ENCODE peak calls at places on chromosomes 3 and 15, in six cellular contexts. One of them, this sample, is unnamed.

GRCh38 chr15:93042211-93042610 is 46.8 kb downstream of the RGMA start:
- DNase-seq in GM04503: no peak
- DNase-seq in fibroblast of the aortic adventitia: no peak
- DNase-seq in A549: no peak
- DNase-seq in heart left ventricle: no peak
- DNase-seq in astrocyte: no peak
- DNase-seq in this sample: no peak

GRCh38 chr3:61172684-61173083 is 78.6 kb downstream of the FHIT start:
- DNase-seq in GM04503: no peak
- DNase-seq in fibroblast of the aortic adventitia: no peak
- DNase-seq in A549: no peak
- DNase-seq in heart left ventricle: no peak
- DNase-seq in astrocyte: no peak
- DNase-seq in this sample: no peak

GRCh38 chr3:77815467-77815866 is 775.6 kb downstream of the ROBO2 start:
- DNase-seq in GM04503: no peak
- DNase-seq in fibroblast of the aortic adventitia: no peak
- DNase-seq in A549: peak
- DNase-seq in heart left ventricle: no peak
- DNase-seq in astrocyte: no peak
- DNase-seq in this sample: no peak

GRCh38 chr15:59295742-59296090 is 77.0 kb downstream of the MYO1E start:
- DNase-seq in GM04503: no peak
- DNase-seq in fibroblast of the aortic adventitia: no peak
- DNase-seq in A549: no peak
- DNase-seq in heart left ventricle: no peak
- DNase-seq in astrocyte: no peak
- DNase-seq in this sample: no peak

GRCh38 chr15:32743411-32744145 is 25.8 kb downstream of the GREM1 start:
- DNase-seq in GM04503: no peak
- DNase-seq in fibroblast of the aortic adventitia: peak
- DNase-seq in A549: no peak
- DNase-seq in heart left ventricle: no peak
- DNase-seq in astrocyte: no peak
- DNase-seq in this sample: no peak

GRCh38 chr3:188584958-188585689 is 431.2 kb downstream of the LPP start:
- DNase-seq in GM04503: no peak
- DNase-seq in fibroblast of the aortic adventitia: peak
- DNase-seq in A549: no peak
- DNase-seq in heart left ventricle: no peak
- DNase-seq in astrocyte: no peak
- DNase-seq in this sample: no peak

GRCh38 chr3:134985841-134986520 is 190.9 kb downstream of the EPHB1 start:
- DNase-seq in GM04503: no peak
- DNase-seq in fibroblast of the aortic adventitia: peak
- DNase-seq in A549: no peak
- DNase-seq in heart left ventricle: no peak
- DNase-seq in astrocyte: peak
- DNase-seq in this sample: no peak

GRCh38 chr3:159187706-159188105 is 385.9 kb downstream of the MFSD1 start:
- DNase-seq in GM04503: no peak
- DNase-seq in fibroblast of the aortic adventitia: no peak
- DNase-seq in A549: no peak
- DNase-seq in heart left ventricle: no peak
- DNase-seq in astrocyte: no peak
- DNase-seq in this sample: no peak

GRCh38 chr15:27592036-27592725 is 506.9 kb downstream of the OCA2 start:
- DNase-seq in GM04503: no peak
- DNase-seq in fibroblast of the aortic adventitia: no peak
- DNase-seq in A549: no peak
- DNase-seq in heart left ventricle: no peak
- DNase-seq in astrocyte: peak
- DNase-seq in this sample: no peak

GRCh38 chr3:187836848-187837770 is 91.8 kb upstream of the BCL6 start:
- DNase-seq in GM04503: peak
- DNase-seq in fibroblast of the aortic adventitia: peak
- DNase-seq in A549: no peak
- DNase-seq in heart left ventricle: no peak
- DNase-seq in astrocyte: peak
- DNase-seq in this sample: no peak

GRCh38 chr3:196406806-196407470 is 25.3 kb downstream of the UBXN7 start:
- DNase-seq in GM04503: peak
- DNase-seq in fibroblast of the aortic adventitia: peak
- DNase-seq in A549: peak
- DNase-seq in heart left ventricle: no peak
- DNase-seq in astrocyte: peak
- DNase-seq in this sample: no peak